ENCODE peak calls at places on chromosomes 6 and 20, in six cellular contexts. I, P, U, Y, C and M are unnamed samples.

GRCh38 chr6:74137910-74138309 is 441.9 kb downstream of the CD109 start:
- DNase-seq in C (peak), Y (peak), I (no peak), U (peak), P (no peak), M (peak)

GRCh38 chr6:129485746-129486145 is 224.2 kb downstream of the ARHGAP18 start:
- DNase-seq in U (no peak), I (no peak), C (peak), Y (no peak), P (no peak), M (no peak)

GRCh38 chr6:16762547-16763477 is 1.6 kb upstream of the ATXN1 start:
- DNase-seq in P (peak), I (peak), C (peak), Y (peak), U (peak), M (peak)

GRCh38 chr20:51014797-51015722 is 7.8 kb downstream of the KCNG1 start:
- DNase-seq in U (peak), C (peak), I (peak), P (no peak), Y (peak), M (peak)

GRCh38 chr6:111564482-111564945 is 41.2 kb downstream of the TRAF3IP2 start:
- DNase-seq in C (peak), U (peak), P (no peak), I (peak), Y (peak), M (peak)

GRCh38 chr6:15305496-15305895 is 59.6 kb downstream of the JARID2 start:
- DNase-seq in C (no peak), P (no peak), U (no peak), Y (no peak), I (no peak), M (no peak)

GRCh38 chr6:151690768-151691562 is 116.5 kb upstream of the ESR1 start:
- DNase-seq in I (no peak), U (peak), Y (peak), C (peak), P (peak), M (peak)

GRCh38 chr6:115830895-115831294 is 229.8 kb downstream of the FRK start:
- DNase-seq in Y (no peak), C (no peak), I (no peak), P (no peak), U (no peak), M (no peak)

GRCh38 chr6:43771858-43772570 is 2.0 kb downstream of the VEGFA start:
- DNase-seq in C (no peak), P (peak), I (peak), Y (peak), U (peak), M (peak)

GRCh38 chr6:150557043-150557599 is 42.6 kb upstream of the PLEKHG1 start:
- DNase-seq in Y (no peak), U (no peak), I (no peak), C (no peak), P (no peak), M (no peak)

GRCh38 chr6:35497571-35498406 is 910 bp upstream of the TEAD3 start:
- DNase-seq in I (peak), Y (peak), C (peak), P (no peak), U (peak), M (peak)